ENCODE peak calls at places on chromosomes 12 and 14, in nine cellular contexts. M, R, Q, W, O, K, B, L and J are unnamed samples.

GRCh38 chr12:69022674-69023073 is 89.7 kb upstream of the CPM start:
- DNase-seq in K (no peak), W (no peak), L (no peak), B (no peak), M (no peak), Q (no peak), R (no peak), O (no peak), J (peak; percentile 78)

GRCh38 chr12:51217133-51217967 is 512 bp downstream of the POU6F1 start:
- DNase-seq in K (peak; percentile 37), O (peak; percentile 65), M (no peak), L (peak; percentile 67), R (peak; percentile 57), Q (peak; percentile 62), B (peak; percentile 56), W (peak; percentile 69), J (peak; percentile 15)

GRCh38 chr12:81128930-81129554 is 51.2 kb downstream of the ACSS3 start:
- DNase-seq in W (peak; percentile 61), B (peak; percentile 65), K (no peak), M (peak; percentile 51), O (peak; percentile 81), L (peak; percentile 24), R (no peak), Q (no peak), J (peak; percentile 60)

GRCh38 chr12:1293901-1294300 is 300.5 kb downstream of the FBXL14 start:
- DNase-seq in R (no peak), B (no peak), L (no peak), K (no peak), W (no peak), Q (no peak), O (no peak), M (no peak), J (no peak)

GRCh38 chr12:81077686-81078441 is at the start of gene ACSS3:
- DNase-seq in M (peak; percentile 28), O (peak; percentile 95), B (no peak), R (peak; percentile 26), L (peak; percentile 82), W (peak; percentile 92), Q (peak; percentile 75), K (peak; percentile 21), J (peak; percentile 40)

GRCh38 chr14:42130809-42131208 is 524.1 kb downstream of the LRFN5 start:
- DNase-seq in L (no peak), M (no peak), O (no peak), W (no peak), B (no peak), Q (no peak), R (no peak), K (no peak), J (peak; percentile 27)

GRCh38 chr14:102220031-102220430 is 80.3 kb downstream of the WDR20 start:
- DNase-seq in Q (no peak), R (no peak), W (no peak), B (no peak), L (no peak), K (no peak), M (no peak), O (no peak), J (no peak)

GRCh38 chr12:82793882-82794281 is 107.2 kb downstream of the TMTC2 start:
- DNase-seq in M (no peak), W (peak; percentile 72), Q (no peak), K (no peak), B (no peak), L (no peak), R (no peak), O (peak; percentile 60), J (no peak)

GRCh38 chr14:58082491-58083098 is 69.4 kb downstream of the ARMH4 start:
- DNase-seq in B (no peak), L (no peak), O (no peak), K (no peak), W (no peak), R (no peak), Q (no peak), M (peak; percentile 87), J (peak; percentile 89)

GRCh38 chr14:97977711-97978261 is 1180.6 kb downstream of the VRK1 start:
- DNase-seq in K (peak; percentile 18), L (peak; percentile 88), W (no peak), O (no peak), B (no peak), M (peak; percentile 45), R (peak; percentile 59), Q (peak; percentile 79), J (peak; percentile 6)

GRCh38 chr12:94560416-94561221 is 89.7 kb downstream of the TMCC3 start:
- DNase-seq in M (no peak), K (no peak), Q (no peak), W (peak; percentile 52), R (no peak), O (peak; percentile 84), B (peak; percentile 94), L (no peak), J (peak; percentile 67)

GRCh38 chr14:96574171-96574632 is 72.0 kb downstream of the PAPOLA start:
- DNase-seq in B (no peak), K (no peak), R (no peak), O (no peak), Q (no peak), M (peak; percentile 62), W (no peak), L (no peak), J (no peak)

GRCh38 chr12:116734156-116734768 is 3.6 kb downstream of the SPRING1 start:
- DNase-seq in R (no peak), O (no peak), L (no peak), B (no peak), W (no peak), K (no peak), Q (no peak), M (no peak), J (no peak)

GRCh38 chr12:108672054-108672453 is 38.4 kb upstream of the SELPLG start:
- DNase-seq in R (no peak), L (no peak), M (no peak), B (no peak), O (no peak), K (no peak), Q (no peak), W (no peak), J (no peak)

GRCh38 chr12:2804390-2805145 is 7.9 kb upstream of the ITFG2 start:
- DNase-seq in Q (peak; percentile 76), O (no peak), B (no peak), M (peak; percentile 61), L (peak; percentile 86), K (no peak), R (no peak), W (no peak), J (peak; percentile 68)

GRCh38 chr12:105955976-105956375 is 182.8 kb downstream of the NUAK1 start:
- DNase-seq in M (no peak), W (no peak), O (no peak), K (no peak), Q (no peak), B (no peak), R (no peak), L (no peak), J (no peak)

GRCh38 chr14:40222996-40223395 is 790.8 kb upstream of the FBXO33 start:
- DNase-seq in B (no peak), M (no peak), L (no peak), R (no peak), K (no peak), Q (no peak), O (no peak), W (no peak), J (no peak)

GRCh38 chr12:117658226-117658625 is 296.8 kb upstream of the NOS1 start:
- DNase-seq in B (no peak), L (no peak), R (no peak), M (no peak), O (no peak), Q (no peak), W (no peak), K (no peak), J (no peak)

GRCh38 chr12:23815810-23816209 is 133.7 kb downstream of the SOX5 start:
- DNase-seq in M (no peak), B (no peak), W (no peak), K (no peak), O (no peak), L (no peak), Q (no peak), R (no peak), J (no peak)
- H3K4me3 ChIP-seq in M (no peak overlapping the region), B (no peak overlapping the region), W (no peak overlapping the region), K (no peak overlapping the region), O (no peak overlapping the region), L (no peak overlapping the region), Q (no peak overlapping the region), R (no peak overlapping the region), J (no peak overlapping the region)

GRCh38 chr12:46370792-46371717 is 1.5 kb downstream of the SLC38A2 start:
- DNase-seq in L (peak; percentile 94), K (peak; percentile 87), R (peak; percentile 94), B (peak; percentile 93), Q (peak; percentile 93), M (peak; percentile 82), O (peak; percentile 90), W (peak; percentile 96), J (peak; percentile 77)
- TF ChIP-seq CTCF in L (no peak), K (peak; percentile 34), R (no peak), B (peak; percentile 10), Q (peak; percentile 22), M (no peak), O (no peak), W (peak; percentile 32), J (no peak)

GRCh38 chr12:11829764-11830194 is 180.3 kb downstream of the ETV6 start:
- DNase-seq in R (no peak), Q (no peak), B (no peak), L (no peak), W (no peak), O (no peak), K (no peak), M (no peak), J (no peak)

GRCh38 chr12:11833174-11833895 is 183.9 kb downstream of the ETV6 start:
- DNase-seq in R (no peak), B (no peak), L (no peak), K (no peak), Q (no peak), O (no peak), M (no peak), W (no peak), J (no peak)

GRCh38 chr12:11834104-11834812 is 184.8 kb downstream of the ETV6 start:
- DNase-seq in R (no peak), Q (no peak), M (no peak), B (no peak), L (no peak), K (no peak), W (no peak), O (no peak), J (peak; percentile 64)

GRCh38 chr12:11830298-11830937 is 180.9 kb downstream of the ETV6 start:
- DNase-seq in M (peak; percentile 30), B (peak; percentile 72), K (no peak), L (no peak), R (no peak), W (no peak), Q (no peak), O (no peak), J (no peak)

DNA sequence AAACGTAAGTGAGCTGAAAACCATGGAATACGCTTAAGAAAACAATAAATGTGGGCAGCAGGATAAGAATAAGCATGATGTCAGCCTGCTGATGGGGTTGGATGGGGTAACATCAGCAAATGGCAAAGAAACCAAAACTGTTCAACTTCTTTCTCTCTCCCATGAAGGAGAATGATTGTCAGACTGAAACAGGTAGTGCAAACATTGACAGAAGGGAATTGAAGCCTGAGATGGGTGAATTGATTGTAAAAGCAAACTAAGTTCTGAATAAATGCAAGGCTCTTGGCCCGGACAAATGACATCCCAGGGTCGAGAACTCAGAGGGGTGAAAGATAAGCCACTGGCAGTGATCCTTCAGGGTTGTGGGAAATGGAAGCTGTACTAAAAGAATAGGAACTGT is 182.6 kb downstream of the ETV6 start:
- DNase-seq in K (no peak), L (no peak), R (no peak), W (no peak), B (no peak), M (no peak), O (no peak), Q (no peak), J (no peak)
- H3K4me3 ChIP-seq in K (no peak overlapping the region), L (no peak overlapping the region), R (no peak overlapping the region), W (no peak overlapping the region), B (no peak overlapping the region), M (no peak overlapping the region), O (no peak overlapping the region), Q (no peak overlapping the region), J (no peak overlapping the region)

GRCh38 chr12:3964404-3964803 is 91.2 kb upstream of the PARP11 start:
- DNase-seq in L (no peak), W (peak; percentile 74), O (peak; percentile 85), Q (no peak), M (no peak), R (no peak), K (no peak), B (peak; percentile 58), J (peak; percentile 10)
- TF ChIP-seq CTCF in L (peak; percentile 21), W (peak; percentile 70), O (peak; percentile 76), Q (peak; percentile 61), M (peak; percentile 16), R (no peak), K (no peak), B (peak; percentile 82), J (peak; percentile 22)